ENCODE peak calls at places on chromosomes 12 and 14, in four cellular contexts. T, S, B and X are unnamed samples.

GRCh38 chr14:23460960-23461359 is 8.5 kb upstream of the NGDN start:
- DNase-seq in T (no peak), B (no peak), S (no peak), X (no peak)

GRCh38 chr12:105453306-105453705 is 122.8 kb downstream of the C12orf75 start:
- DNase-seq in T (no peak), B (no peak), S (no peak), X (no peak)

GRCh38 chr14:105465209-105466031 is 9.2 kb upstream of the CRIP2 start:
- DNase-seq in T (no peak), S (no peak), B (no peak), X (no peak)

GRCh38 chr12:92593734-92594402 is 108.9 kb upstream of the PLEKHG7 start:
- DNase-seq in B (no peak), T (peak), S (no peak), X (no peak)

GRCh38 chr12:57127710-57128518 is at the start of gene LRP1:
- DNase-seq in B (no peak), S (peak), T (no peak), X (peak)

GRCh38 chr14:99282261-99283050 is 10.5 kb upstream of the BCL11B start:
- DNase-seq in B (no peak), T (no peak), S (no peak), X (no peak)

GRCh38 chr12:30753761-30754382 is 879 bp downstream of the CAPRIN2 start:
- DNase-seq in B (no peak), S (no peak), T (no peak), X (no peak)

GRCh38 chr14:54166049-54166950 is 209.7 kb upstream of the BMP4 start:
- DNase-seq in B (no peak), T (no peak), S (no peak), X (no peak)

GRCh38 chr12:1108276-1108675 is 117.3 kb downstream of the ERC1 start:
- DNase-seq in S (no peak), T (peak), B (no peak), X (no peak)

GRCh38 chr12:95982602-95983001 is 13.5 kb downstream of the HAL start:
- DNase-seq in B (no peak), T (no peak), S (no peak), X (no peak)

GRCh38 chr12:50776749-50777728 is 13.1 kb downstream of the ATF1 start:
- DNase-seq in B (no peak), S (no peak), T (no peak), X (no peak)

GRCh38 chr12:55280991-55281390 is 15.4 kb downstream of the OR6C6 start:
- DNase-seq in T (no peak), B (no peak), S (no peak), X (no peak)
- TF ChIP-seq POLR2AphosphoS5 in T (no peak), B (no peak), S (no peak), X (no peak)

GRCh38 chr12:72063073-72063472 is 124.4 kb downstream of the TPH2 start:
- DNase-seq in S (no peak), T (no peak), B (no peak), X (no peak)

GRCh38 chr12:72053604-72054003 is 115.0 kb downstream of the TPH2 start:
- DNase-seq in S (no peak), B (no peak), T (no peak), X (no peak)

GRCh38 chr12:72057330-72057911 is 118.8 kb downstream of the TPH2 start:
- DNase-seq in T (no peak), B (no peak), S (no peak), X (no peak)
- TF ChIP-seq EGR1 in T (no peak), B (no peak), S (no peak), X (no peak)

GRCh38 chr12:121427556-121428055 is 27.7 kb downstream of the RNF34 start:
- DNase-seq in B (no peak), S (no peak), T (no peak), X (no peak)
- TF ChIP-seq POLR2AphosphoS5 in B (no peak), S (no peak), T (no peak), X (no peak)

GRCh38 chr12:124375789-124376175 is 80.9 kb downstream of the RFLNA start:
- DNase-seq in T (no peak), B (no peak), S (no peak), X (no peak)

GRCh38 chr12:124372831-124373230 is 77.9 kb downstream of the RFLNA start:
- DNase-seq in T (no peak), B (no peak), S (no peak), X (no peak)

GRCh38 chr12:124374147-124374546 is 79.3 kb downstream of the RFLNA start:
- DNase-seq in S (no peak), B (no peak), T (no peak), X (no peak)

GRCh38 chr12:124375141-124375788 is 80.4 kb downstream of the RFLNA start:
- DNase-seq in T (no peak), S (no peak), B (no peak), X (no peak)

GRCh38 chr12:124374567-124374966 is 79.7 kb downstream of the RFLNA start:
- DNase-seq in B (no peak), T (no peak), S (no peak), X (no peak)
- TF ChIP-seq EGR1 in B (no peak), T (no peak), S (no peak), X (no peak)

GRCh38 chr12:45273717-45274271 is 57.9 kb downstream of the ANO6 start:
- DNase-seq in T (no peak), S (peak), B (no peak), X (peak)
- TF ChIP-seq POLR2AphosphoS5 in T (no peak), S (peak), B (no peak), X (no peak)

GRCh38 chr12:59664495-59664894 is 68.7 kb downstream of the SLC16A7 start:
- DNase-seq in S (no peak), T (no peak), B (no peak), X (no peak)
- TF ChIP-seq EGR1 in S (no peak), T (no peak), B (no peak), X (no peak)